ENCODE peak calls at places on chromosomes 11 and 22, in six cellular contexts. Y is astrocyte of the cerebellum, K is colonic mucosa, A is mammary epithelial cell, Q is brain microvascular endothelial cell, N is left lung. H is an unnamed sample.

GRCh38 chr11:69461272-69461962 is 20.0 kb upstream of the LINC01488 start:
- DNase-seq in Y (no peak), K (no peak), A (no peak), Q (no peak), N (no peak), H (no peak)

GRCh38 chr11:44928144-44928543 is 22.5 kb downstream of the TP53I11 start:
- DNase-seq in Y (no peak), K (no peak), A (no peak), Q (no peak), N (no peak), H (no peak)

GRCh38 chr22:26325641-26326040 is 103.4 kb upstream of the ASPHD2 start:
- DNase-seq in Y (no peak), K (no peak), A (no peak), Q (no peak), N (no peak), H (no peak)

GRCh38 chr11:111942826-111943225 is 5.7 kb downstream of the DIXDC1 start:
- DNase-seq in Y (no peak), K (no peak), A (peak; percentile 65), Q (peak; percentile 35), N (no peak), H (peak; percentile 66)

GRCh38 chr11:64242920-64243854 is 2.3 kb downstream of the FKBP2 start:
- DNase-seq in Y (no peak), K (no peak), A (no peak), Q (no peak), N (no peak), H (no peak)

GRCh38 chr11:74397531-74398243 is 546 bp downstream of the PGM2L1 start:
- DNase-seq in Y (no peak), K (peak; percentile 68), A (peak; percentile 75), Q (peak; percentile 11), N (no peak), H (no peak)

GRCh38 chr11:110152199-110152598 is 59.0 kb downstream of the ZC3H12C start:
- DNase-seq in Y (no peak), K (no peak), A (no peak), Q (no peak), N (no peak), H (no peak)

GRCh38 chr11:1933416-1934325 is 13.5 kb upstream of the MRPL23 start:
- DNase-seq in Y (no peak), K (no peak), A (no peak), Q (no peak), N (peak; percentile 27), H (no peak)

GRCh38 chr22:17845790-17846189 is 71.5 kb upstream of the BID start:
- DNase-seq in Y (no peak), K (no peak), A (no peak), Q (no peak), N (no peak), H (no peak)

GRCh38 chr11:60130496-60130895 is 42.0 kb downstream of the MS4A2 start:
- DNase-seq in Y (no peak), K (peak; percentile 60), A (peak; percentile 57), Q (peak; percentile 31), N (no peak), H (no peak)

GRCh38 chr11:78429209-78429608 is 11.6 kb upstream of the GAB2 start:
- DNase-seq in Y (no peak), K (no peak), A (no peak), Q (no peak), N (no peak), H (no peak)

GRCh38 chr22:44172370-44173108 is 8.2 kb upstream of the PARVG start:
- DNase-seq in Y (no peak), K (peak; percentile 29), A (no peak), Q (peak; percentile 6), N (peak; percentile 87), H (no peak)

GRCh38 chr22:44430716-44431115 is 67.3 kb downstream of the RTL6 start:
- DNase-seq in Y (no peak), K (no peak), A (no peak), Q (no peak), N (no peak), H (no peak)

GRCh38 chr11:67048515-67048914 is 8.1 kb upstream of the RHOD start:
- DNase-seq in Y (no peak), K (no peak), A (no peak), Q (no peak), N (no peak), H (no peak)

GRCh38 chr11:75113049-75113448 is 16.4 kb upstream of the OR2AT4 start:
- DNase-seq in Y (no peak), K (no peak), A (no peak), Q (no peak), N (no peak), H (no peak)

GRCh38 chr11:2098691-2099522 is 40.3 kb downstream of the IGF2 start:
- DNase-seq in Y (no peak), K (no peak), A (peak; percentile 37), Q (no peak), N (no peak), H (no peak)

GRCh38 chr11:12171921-12172320 is 61.5 kb downstream of the MICAL2 start:
- DNase-seq in Y (no peak), K (no peak), A (no peak), Q (no peak), N (no peak), H (no peak)

GRCh38 chr22:43085658-43086606 is 3.3 kb downstream of the TTLL1 start:
- DNase-seq in Y (no peak), K (peak; percentile 46), A (no peak), Q (no peak), N (no peak), H (no peak)

GRCh38 chr11:27545946-27546345 is 39.4 kb upstream of the LIN7C start:
- DNase-seq in Y (no peak), K (no peak), A (no peak), Q (no peak), N (no peak), H (no peak)

GRCh38 chr11:29449280-29450074 is 567.4 kb downstream of the KCNA4 start:
- DNase-seq in Y (no peak), K (no peak), A (no peak), Q (no peak), N (no peak), H (no peak)

GRCh38 chr22:45083659-45084305 is 74.0 kb upstream of the PHF21B start:
- DNase-seq in Y (peak; percentile 34), K (no peak), A (peak; percentile 65), Q (no peak), N (no peak), H (no peak)

GRCh38 chr11:34654491-34655334 is 33.8 kb downstream of the EHF start:
- DNase-seq in Y (no peak), K (no peak), A (peak; percentile 71), Q (peak; percentile 61), N (peak; percentile 75), H (peak; percentile 56)

GRCh38 chr11:34651551-34651950 is 30.7 kb downstream of the EHF start:
- DNase-seq in Y (no peak), K (no peak), A (no peak), Q (peak; percentile 43), N (no peak), H (no peak)

GRCh38 chr11:34652191-34652958 is 31.5 kb downstream of the EHF start:
- DNase-seq in Y (no peak), K (no peak), A (peak; percentile 36), Q (no peak), N (no peak), H (no peak)

GRCh38 chr11:34653851-34654490 is 33.1 kb downstream of the EHF start:
- DNase-seq in Y (peak; percentile 68), K (peak; percentile 64), A (peak; percentile 98), Q (peak; percentile 95), N (peak; percentile 79), H (peak; percentile 80)

GRCh38 chr11:34653031-34653430 is 32.1 kb downstream of the EHF start:
- DNase-seq in Y (no peak), K (no peak), A (no peak), Q (no peak), N (no peak), H (no peak)
- H3K4me3 ChIP-seq in Y (no peak overlapping the region), K (no peak overlapping the region), A (no peak overlapping the region), Q (no peak overlapping the region), N (no peak overlapping the region), H (no peak overlapping the region)

DNA sequence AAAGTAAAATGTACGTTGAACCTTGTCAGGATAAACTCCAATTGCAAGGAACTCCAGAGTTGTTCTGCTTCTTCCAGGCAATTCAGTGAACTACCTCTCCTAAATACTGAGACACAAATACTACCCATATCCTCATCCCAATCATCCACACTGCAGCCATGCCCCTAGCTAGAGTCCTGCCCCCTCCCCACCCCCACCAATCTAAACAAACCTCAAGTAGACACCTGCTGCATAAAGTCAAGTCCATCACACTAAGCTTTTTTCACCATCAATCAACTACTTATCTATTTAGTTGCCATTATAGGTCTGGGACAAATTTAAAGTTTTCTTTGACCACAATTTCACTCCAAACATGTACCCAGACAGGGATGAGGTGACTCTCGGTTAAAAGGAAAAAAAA is 93.2 kb upstream of the APOA1 start:
- DNase-seq in Y (no peak), K (no peak), A (no peak), Q (no peak), N (no peak), H (no peak)
- H3K4me3 ChIP-seq in Y (no peak overlapping the region), K (no peak overlapping the region), A (no peak overlapping the region), Q (no peak overlapping the region), N (no peak overlapping the region), H (peak overlapping the region; percentile 21)

GRCh38 chr22:49964136-49964492 is 3.5 kb downstream of the PIM3 start:
- DNase-seq in Y (no peak), K (no peak), A (no peak), Q (no peak), N (no peak), H (no peak)
- H3K4me3 ChIP-seq in Y (no peak overlapping the region), K (peak overlapping the region; percentile 99), A (no peak overlapping the region), Q (no peak overlapping the region), N (peak overlapping the region; percentile 71), H (no peak overlapping the region)

DNA sequence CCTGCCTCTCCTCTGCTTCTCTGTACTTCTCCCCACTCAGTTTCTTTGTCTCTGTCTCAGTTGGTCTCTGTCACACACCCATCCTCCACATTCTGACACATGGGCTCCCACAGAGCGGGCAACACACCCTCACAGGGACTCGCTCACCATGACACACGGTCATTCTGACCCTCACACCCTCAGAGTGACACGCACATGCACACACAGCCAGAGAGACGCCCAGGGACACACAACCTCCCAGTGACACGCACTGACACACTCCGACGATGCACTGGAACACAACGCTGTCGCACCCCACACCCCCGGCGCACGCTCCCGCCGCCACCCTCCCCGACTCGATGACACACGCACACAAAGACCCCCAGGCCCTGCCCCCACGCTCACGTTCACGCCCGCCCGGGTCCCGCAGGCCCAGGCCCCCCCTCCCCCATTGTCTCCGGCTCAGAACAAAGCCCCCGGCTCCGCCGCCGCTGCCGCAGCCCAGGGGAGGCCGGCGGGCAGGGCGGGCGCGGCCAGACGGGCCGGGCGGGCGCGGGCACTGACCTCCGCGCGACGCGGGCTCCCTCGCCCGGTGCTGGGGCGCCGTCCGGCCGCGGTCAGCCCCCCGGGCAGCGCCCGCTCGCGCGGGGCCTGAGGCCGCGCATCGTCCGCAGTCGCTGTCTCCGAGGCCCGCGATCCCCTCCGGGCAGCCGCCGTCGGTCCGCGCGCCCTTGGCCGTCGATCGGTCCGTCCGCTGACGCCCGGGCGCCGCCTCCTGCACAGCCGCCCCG is 404 bp downstream of the DCHS1 start:
- DNase-seq in Y (no peak), K (no peak), A (no peak), Q (no peak), N (no peak), H (no peak)
- H3K4me3 ChIP-seq in Y (peak overlapping the region; percentile 55), K (peak overlapping the region; percentile 24), A (no peak overlapping the region), Q (peak overlapping the region; percentile 26), N (peak overlapping the region; percentile 22), H (peak overlapping the region; percentile 39)

H was measured in skeletal muscle cell.